ENCODE peak calls at places on chromosomes 16 and 17, in six cellular contexts. N is GM12865, A is PC-3, E is IMR-90, Q is MM.1S, K is GM23338. P is an unnamed sample.

GRCh38 chr16:87575027-87575804 is 27.1 kb upstream of the JPH3 start:
- DNase-seq in E (no peak), A (no peak), N (no peak), Q (no peak), K (peak), P (peak)

GRCh38 chr17:69246726-69247375 is 18.2 kb upstream of the ABCA10 start:
- DNase-seq in A (peak), E (peak), K (peak), N (peak), Q (peak), P (peak)

GRCh38 chr16:11596572-11597226 is 10.0 kb upstream of the LITAF start:
- DNase-seq in Q (no peak), K (peak), N (no peak), E (no peak), A (no peak), P (peak)

GRCh38 chr16:27515874-27516353 is 33.8 kb downstream of the GTF3C1 start:
- DNase-seq in N (peak), A (peak), Q (peak), K (peak), E (no peak), P (peak)

GRCh38 chr16:66695935-66696668 is 441 bp downstream of the CMTM4 start:
- DNase-seq in Q (peak), E (no peak), K (peak), A (peak), N (peak), P (no peak)

GRCh38 chr17:50908860-50909764 is 43.0 kb upstream of the TOB1 start:
- DNase-seq in A (no peak), K (peak), E (no peak), Q (no peak), N (no peak), P (peak)

GRCh38 chr17:32875904-32876413 is 965 bp downstream of the MYO1D start:
- DNase-seq in N (no peak), K (no peak), Q (peak), A (peak), E (peak), P (no peak)

GRCh38 chr16:72961115-72961832 is 86.7 kb downstream of the ZFHX3 start:
- DNase-seq in E (peak), Q (no peak), A (peak), K (no peak), N (no peak), P (peak)

GRCh38 chr17:64118452-64118979 is 11.4 kb downstream of the ERN1 start:
- DNase-seq in E (no peak), K (no peak), Q (no peak), A (no peak), N (no peak), P (peak)

GRCh38 chr16:27286446-27286845 is 17.9 kb upstream of the NSMCE1 start:
- DNase-seq in Q (no peak), N (no peak), A (peak), K (no peak), E (peak), P (no peak)

GRCh38 chr16:81237282-81237681 is 1.2 kb upstream of the BCO1 start:
- DNase-seq in N (no peak), K (no peak), A (peak), Q (no peak), E (no peak), P (no peak)

GRCh38 chr17:51391992-51392654 is 131.8 kb downstream of the UTP18 start:
- DNase-seq in K (no peak), E (no peak), Q (no peak), N (no peak), A (peak), P (no peak)

GRCh38 chr16:88430185-88430523 is 22.9 kb upstream of the ZFPM1 start:
- DNase-seq in E (no peak), Q (no peak), K (no peak), A (no peak), N (no peak), P (peak)

GRCh38 chr16:71726491-71727319 is 2.2 kb upstream of the PHLPP2 start:
- DNase-seq in K (no peak), E (no peak), N (peak), A (no peak), Q (no peak), P (peak)

GRCh38 chr16:88639231-88640038 is 1.1 kb downstream of the IL17C start:
- DNase-seq in N (no peak), A (no peak), K (peak), E (no peak), Q (no peak), P (peak)

GRCh38 chr16:23729503-23730424 is 16.7 kb upstream of the ERN2 start:
- DNase-seq in Q (no peak), N (no peak), E (peak), K (peak), A (peak), P (peak)

GRCh38 chr16:20873331-20873730 is 26.8 kb downstream of the DCUN1D3 start:
- DNase-seq in E (no peak), A (no peak), N (no peak), Q (no peak), K (no peak), P (no peak)

GRCh38 chr16:27826081-27826892 is 237.2 kb downstream of the GSG1L start:
- DNase-seq in K (no peak), A (no peak), N (no peak), Q (no peak), E (no peak), P (no peak)

GRCh38 chr17:19457830-19458271 is 46.8 kb downstream of the RNF112 start:
- DNase-seq in A (no peak), Q (no peak), K (peak), E (no peak), N (no peak), P (no peak)

GRCh38 chr17:1931759-1932579 is 93.2 kb downstream of the RTN4RL1 start:
- DNase-seq in E (peak), Q (no peak), A (peak), N (no peak), K (peak), P (no peak)

GRCh38 chr16:23316634-23317265 is 14.6 kb downstream of the SCNN1B start:
- DNase-seq in A (no peak), N (no peak), K (no peak), Q (no peak), E (no peak), P (no peak)

GRCh38 chr16:10521681-10522274 is 58.6 kb downstream of the EMP2 start:
- DNase-seq in A (peak), N (peak), E (peak), Q (peak), K (peak), P (peak)

GRCh38 chr16:27228036-27228435 is 24.7 kb downstream of the KDM8 start:
- DNase-seq in E (no peak), Q (no peak), N (no peak), K (no peak), A (no peak), P (peak)

GRCh38 chr17:42460371-42460770 is 1.7 kb downstream of the ATP6V0A1 start:
- DNase-seq in N (no peak), K (no peak), Q (no peak), A (no peak), E (no peak), P (no peak)

GRCh38 chr17:27824745-27825144 is 24.4 kb upstream of the NOS2 start:
- DNase-seq in N (no peak), K (no peak), Q (no peak), E (no peak), A (no peak), P (no peak)

GRCh38 chr16:2858245-2859025 is 465 bp upstream of the PRSS22 start:
- DNase-seq in Q (no peak), E (no peak), A (peak), K (peak), N (no peak), P (no peak)

GRCh38 chr17:70552230-70552981 is 383.1 kb downstream of the KCNJ2 start:
- DNase-seq in N (peak), A (peak), Q (peak), E (peak), K (peak), P (peak)

GRCh38 chr16:49644143-49644460 is 211.8 kb downstream of the ZNF423 start:
- DNase-seq in N (no peak), K (peak), E (no peak), A (no peak), Q (no peak), P (peak)

GRCh38 chr16:69397821-69398521 is 12.2 kb upstream of the TERF2 start:
- DNase-seq in A (peak), K (peak), E (peak), N (peak), Q (no peak), P (peak)
- H3K4me3 ChIP-seq in A (no peak), K (no peak), E (no peak), N (no peak), Q (no peak), P (no peak)

GRCh38 chr16:85306793-85307551 is 194.7 kb upstream of the CIBAR2 start:
- DNase-seq in N (no peak), A (no peak), E (no peak), Q (peak), K (no peak), P (no peak)
- H3K4me3 ChIP-seq in N (no peak), A (no peak), E (no peak), Q (no peak), K (no peak), P (no peak)

GRCh38 chr17:705863-706262 is 8.8 kb downstream of the VPS53 start:
- DNase-seq in N (no peak), E (no peak), A (no peak), K (no peak), Q (no peak), P (no peak)

GRCh38 chr17:703081-703875 is 11.4 kb downstream of the VPS53 start:
- DNase-seq in K (no peak), A (no peak), N (no peak), E (peak), Q (no peak), P (no peak)

GRCh38 chr17:704111-704864 is 10.4 kb downstream of the VPS53 start:
- DNase-seq in E (no peak), N (no peak), Q (no peak), K (no peak), A (no peak), P (no peak)

GRCh38 chr17:705011-705410 is 9.6 kb downstream of the VPS53 start:
- DNase-seq in A (no peak), N (no peak), K (no peak), E (no peak), Q (no peak), P (no peak)

DNA sequence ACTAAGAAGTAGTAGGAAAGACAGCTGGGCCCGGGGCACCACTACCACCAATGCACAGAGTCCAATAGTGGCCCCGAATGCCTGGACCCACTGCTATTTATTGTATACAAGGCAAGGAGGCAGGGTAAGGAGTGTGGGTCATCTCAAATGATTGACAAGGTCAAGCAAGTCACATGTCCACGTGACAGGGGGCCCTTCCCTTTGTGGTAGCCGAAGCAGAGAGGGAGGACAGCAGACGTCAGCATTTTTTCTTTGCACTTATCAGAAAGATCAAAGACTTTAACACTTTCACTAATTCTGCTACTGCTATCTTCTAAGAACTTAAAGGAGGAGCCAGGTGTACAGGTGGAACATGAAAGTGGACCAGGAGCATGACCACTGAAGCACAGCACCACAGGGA is 6.5 kb downstream of the VPS53 start:
- DNase-seq in K (no peak), A (no peak), N (no peak), Q (peak), E (no peak), P (no peak)
- H3K4me3 ChIP-seq in K (no peak), A (no peak), N (no peak), Q (no peak), E (no peak), P (no peak)

GRCh38 chr17:74971069-74971841 is 1.3 kb downstream of the HID1 start:
- DNase-seq in N (no peak), K (no peak), A (no peak), Q (no peak), E (no peak), P (no peak)
- H3K4me3 ChIP-seq in N (no peak), K (peak), A (peak), Q (no peak), E (no peak), P (no peak)

DNA sequence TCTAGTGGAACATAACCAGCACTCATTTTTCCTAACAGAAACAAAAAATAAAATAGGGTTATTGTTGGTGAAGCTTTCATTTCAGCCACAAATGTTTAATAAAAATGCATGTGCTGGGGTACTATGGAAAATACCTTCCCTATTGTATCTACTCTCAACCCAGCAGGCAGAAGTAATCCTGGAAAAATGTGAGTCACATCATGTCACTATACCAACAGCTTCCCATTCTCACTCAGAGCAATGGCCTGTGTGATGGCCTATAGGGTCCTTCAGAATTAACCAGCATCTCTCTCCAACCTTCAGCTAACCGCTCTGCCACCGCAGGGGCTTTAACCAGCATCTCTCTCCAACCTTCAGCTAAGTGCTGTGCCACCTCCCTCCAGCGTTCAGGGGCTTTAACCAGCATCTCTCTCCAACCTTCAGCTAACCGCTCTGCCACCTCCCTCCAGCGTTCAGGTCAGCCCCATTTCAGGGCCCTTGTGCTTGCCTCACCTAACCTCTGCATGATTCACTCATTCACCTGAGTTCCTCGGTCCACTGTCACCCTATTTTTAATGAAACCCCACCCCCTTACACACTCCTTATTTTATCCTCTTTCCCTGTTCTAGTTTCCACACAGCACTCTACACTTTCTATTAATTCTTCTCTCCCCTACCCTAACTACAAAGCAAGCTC is 34.0 kb downstream of the UBE2G1 start:
- DNase-seq in N (no peak), Q (no peak), A (peak), E (peak), K (peak), P (no peak)
- H3K4me3 ChIP-seq in N (no peak), Q (no peak), A (no peak), E (no peak), K (no peak), P (no peak)

GRCh38 chr17:82915010-82915696 is 75.3 kb upstream of the ZNF750 start:
- DNase-seq in N (peak), K (peak), Q (no peak), A (no peak), E (no peak), P (no peak)

GRCh38 chr17:82914375-82914774 is 74.6 kb upstream of the ZNF750 start:
- DNase-seq in Q (no peak), A (peak), E (no peak), K (no peak), N (peak), P (no peak)

GRCh38 chr17:82917656-82918345 is 78.0 kb upstream of the ZNF750 start:
- DNase-seq in A (peak), E (peak), N (no peak), K (peak), Q (no peak), P (peak)

GRCh38 chr17:82913304-82914043 is 73.7 kb upstream of the ZNF750 start:
- DNase-seq in E (no peak), K (no peak), Q (no peak), A (peak), N (no peak), P (peak)

GRCh38 chr17:82915697-82916027 is 75.8 kb upstream of the ZNF750 start:
- DNase-seq in N (peak), A (no peak), K (no peak), E (no peak), Q (no peak), P (no peak)
- H3K4me3 ChIP-seq in N (no peak), A (no peak), K (no peak), E (no peak), Q (no peak), P (no peak)

GRCh38 chr17:48541574-48542113 is 3.3 kb downstream of the HOXB2 start:
- DNase-seq in Q (no peak), E (peak), N (no peak), A (no peak), K (peak), P (no peak)
- H3K4me3 ChIP-seq in Q (no peak), E (peak), N (no peak), A (no peak), K (peak), P (no peak)

DNA sequence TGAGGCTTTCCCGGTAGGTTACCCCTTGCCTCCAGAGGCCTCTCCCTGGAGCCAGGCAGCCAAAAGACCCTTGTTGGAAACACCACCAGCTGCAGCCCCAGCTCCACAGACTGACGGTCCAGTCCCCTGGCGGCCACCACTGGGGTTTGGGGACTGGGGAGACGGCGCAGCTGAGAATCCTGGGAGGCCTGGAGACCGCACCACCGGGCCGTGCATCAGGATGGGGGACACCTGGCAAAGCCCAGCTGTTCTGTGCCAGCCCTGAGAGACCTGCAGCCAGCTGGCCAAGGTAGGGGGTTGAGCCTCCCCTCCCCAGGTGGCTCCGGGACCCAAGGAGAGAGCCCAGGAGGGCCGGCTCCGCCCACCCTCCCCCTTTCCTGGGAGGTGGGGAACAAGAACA is 8.3 kb upstream of the SLC38A10 start:
- DNase-seq in K (no peak), Q (no peak), E (no peak), A (no peak), N (no peak), P (no peak)
- H3K4me3 ChIP-seq in K (no peak), Q (no peak), E (no peak), A (no peak), N (no peak), P (no peak)

GRCh38 chr17:9021158-9021984 is at the start of gene NTN1:
- DNase-seq in A (peak), E (peak), Q (peak), K (peak), N (peak), P (peak)

GRCh38 chr17:9024497-9024896 is 3.2 kb downstream of the NTN1 start:
- DNase-seq in Q (no peak), A (no peak), N (no peak), K (peak), E (no peak), P (no peak)

GRCh38 chr17:9022553-9023388 is 1.5 kb downstream of the NTN1 start:
- DNase-seq in N (no peak), Q (no peak), E (no peak), K (peak), A (no peak), P (no peak)

GRCh38 chr17:9021985-9022552 is 759 bp downstream of the NTN1 start:
- DNase-seq in Q (no peak), K (peak), E (peak), A (no peak), N (peak), P (no peak)

DNA sequence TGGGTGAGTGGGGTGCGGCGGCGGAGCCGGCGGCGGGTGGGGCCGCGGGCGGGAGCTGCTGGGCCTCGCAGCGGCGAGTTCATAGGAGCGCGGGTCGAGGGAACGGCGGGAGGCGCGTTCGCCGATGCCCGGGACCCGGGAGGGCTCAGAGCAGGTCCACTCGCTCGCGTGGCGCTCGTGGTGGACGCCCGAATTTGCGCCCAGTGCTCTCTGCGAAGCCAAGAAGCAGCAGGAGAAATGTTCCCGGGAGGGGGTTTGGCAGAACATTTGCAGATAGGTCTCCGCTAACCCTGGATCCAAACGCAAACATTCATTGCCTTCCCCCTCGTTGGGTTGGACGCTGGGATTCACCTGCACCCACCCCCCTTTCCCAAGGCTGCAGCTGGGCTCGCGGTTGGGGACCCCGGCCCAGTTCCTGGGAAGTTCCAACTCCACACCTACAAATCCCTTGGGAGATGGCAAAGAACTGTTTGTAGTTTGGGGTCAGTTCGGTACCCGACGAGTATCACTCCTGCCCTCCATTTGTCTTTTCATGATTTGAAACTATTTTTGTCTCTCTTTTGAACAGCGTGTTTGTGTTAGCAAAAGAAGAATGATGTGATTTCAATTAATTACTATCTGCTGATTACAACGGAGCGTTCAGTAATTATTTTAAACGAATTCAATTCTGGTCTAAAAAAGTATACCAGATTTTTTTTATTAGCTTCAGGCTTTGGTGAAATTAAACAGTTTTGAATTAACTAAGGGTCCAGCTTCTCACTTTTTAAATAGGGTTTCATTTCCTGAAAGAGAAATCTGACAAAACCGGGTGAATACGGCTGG is 2.3 kb downstream of the NTN1 start:
- DNase-seq in Q (no peak), E (no peak), K (peak), A (no peak), N (no peak), P (no peak)
- H3K4me3 ChIP-seq in Q (no peak), E (no peak), K (peak), A (no peak), N (no peak), P (no peak)

P was measured in NB4.